ENCODE peak calls at places on chromosomes 6 and 20, in nine cellular contexts. U is IMR-90, B is B cell, F is AG09309, H is psoas muscle, M is spleen, V is BJ, C is GM06990, E is RWPE1. O is an unnamed sample.

GRCh38 chr6:87808005-87808757 is 106.1 kb upstream of the AKIRIN2 start:
- DNase-seq in C (no peak), H (no peak), B (no peak), M (no peak), U (peak), F (peak), E (peak), V (peak), O (no peak)

GRCh38 chr6:81969814-81970213 is 217.3 kb upstream of the TENT5A start:
- DNase-seq in M (peak), V (no peak), B (no peak), H (no peak), E (no peak), U (no peak), C (no peak), F (no peak), O (no peak)

GRCh38 chr6:170087946-170088348 is 202.9 kb downstream of the DLL1 start:
- DNase-seq in M (peak), C (peak), H (peak), V (no peak), B (peak), E (no peak), F (no peak), U (no peak), O (peak)

GRCh38 chr6:34973547-34974248 is 84.6 kb downstream of the ANKS1A start:
- DNase-seq in F (no peak), U (no peak), B (no peak), V (no peak), E (no peak), C (no peak), H (no peak), M (no peak), O (no peak)

GRCh38 chr6:3501826-3502505 is 45.1 kb upstream of the SLC22A23 start:
- DNase-seq in U (no peak), H (no peak), F (no peak), V (no peak), E (no peak), M (no peak), C (no peak), B (no peak), O (no peak)

GRCh38 chr6:27672113-27672799 is 199.4 kb upstream of the ZNF184 start:
- DNase-seq in M (no peak), V (no peak), C (peak), U (peak), F (no peak), B (no peak), H (no peak), E (no peak), O (peak)

GRCh38 chr20:45432294-45432693 is 16.4 kb downstream of the PIGT start:
- DNase-seq in M (no peak), B (peak), H (no peak), U (no peak), F (no peak), C (peak), V (no peak), E (no peak), O (peak)

GRCh38 chr6:9766240-9766915 is 648.5 kb downstream of the TFAP2A start:
- DNase-seq in V (peak), C (peak), E (peak), U (peak), F (peak), B (no peak), H (no peak), M (no peak), O (no peak)

GRCh38 chr6:135149376-135149775 is 31.7 kb upstream of the MYB start:
- DNase-seq in U (no peak), M (no peak), B (no peak), C (no peak), V (no peak), F (no peak), H (no peak), E (no peak), O (no peak)

GRCh38 chr6:14474816-14475215 is 357.2 kb downstream of the CD83 start:
- DNase-seq in U (no peak), E (no peak), C (no peak), B (no peak), F (no peak), H (no peak), M (no peak), V (no peak), O (no peak)

GRCh38 chr20:57509665-57510237 is 15.2 kb downstream of the CTCFL start:
- DNase-seq in M (no peak), F (no peak), E (peak), U (no peak), C (no peak), V (no peak), H (no peak), B (no peak), O (no peak)

GRCh38 chr6:116971959-116972358 is 94.9 kb downstream of the RFX6 start:
- DNase-seq in V (no peak), B (no peak), C (no peak), H (no peak), U (peak), E (peak), M (no peak), F (peak), O (no peak)

GRCh38 chr20:57322476-57322875 is 7.1 kb upstream of the SPO11 start:
- DNase-seq in F (no peak), M (no peak), B (no peak), E (no peak), V (no peak), H (no peak), U (no peak), C (no peak), O (no peak)

GRCh38 chr20:59751075-59751711 is 146.9 kb downstream of the PHACTR3 start:
- DNase-seq in F (no peak), M (peak), B (no peak), C (peak), H (peak), E (peak), U (peak), V (peak), O (no peak)

GRCh38 chr20:50107796-50108331 is 5.1 kb downstream of the UBE2V1 start:
- DNase-seq in B (no peak), U (no peak), E (no peak), C (no peak), M (no peak), H (no peak), V (no peak), F (no peak), O (no peak)

GRCh38 chr6:140040391-140040790 is 665.9 kb upstream of the CITED2 start:
- DNase-seq in H (no peak), B (no peak), C (no peak), E (peak), V (no peak), F (no peak), U (peak), M (no peak), O (no peak)

GRCh38 chr6:13292774-13293173 is 35.6 kb downstream of the TBC1D7 start:
- DNase-seq in V (no peak), F (no peak), B (no peak), C (no peak), H (no peak), E (no peak), M (no peak), U (no peak), O (no peak)

GRCh38 chr20:20864346-20865096 is 152.1 kb upstream of the RALGAPA2 start:
- DNase-seq in B (no peak), M (no peak), C (no peak), E (peak), F (no peak), H (no peak), U (no peak), V (no peak), O (no peak)

GRCh38 chr6:42429042-42429574 is 22.6 kb downstream of the TRERF1 start:
- DNase-seq in C (no peak), U (no peak), M (no peak), V (no peak), E (no peak), H (no peak), F (no peak), B (no peak), O (no peak)

GRCh38 chr6:3881722-3882421 is 32.7 kb downstream of the FAM50B start:
- DNase-seq in H (no peak), U (no peak), F (no peak), B (no peak), E (no peak), M (no peak), V (no peak), C (no peak), O (no peak)

GRCh38 chr20:24134284-24134683 is 145.7 kb upstream of the GGTLC1 start:
- DNase-seq in V (no peak), E (peak), F (no peak), U (no peak), M (no peak), B (no peak), H (no peak), C (no peak), O (no peak)

GRCh38 chr6:41306187-41306854 is 19.8 kb upstream of the TREM1 start:
- DNase-seq in V (no peak), B (peak), H (no peak), F (no peak), E (peak), M (no peak), C (no peak), U (peak), O (no peak)

GRCh38 chr6:79538481-79538971 is 1.3 kb upstream of the LCA5 start:
- DNase-seq in V (no peak), U (no peak), F (no peak), E (peak), B (no peak), M (no peak), H (no peak), C (no peak), O (no peak)

GRCh38 chr6:133921249-133921859 is 31.7 kb upstream of the TBPL1 start:
- DNase-seq in H (peak), B (peak), F (peak), M (no peak), U (peak), V (no peak), C (peak), E (peak), O (peak)

GRCh38 chr6:143279385-143279784 is 171.1 kb downstream of the ADAT2 start:
- DNase-seq in C (no peak), E (no peak), V (no peak), H (no peak), B (no peak), F (no peak), U (peak), M (no peak), O (no peak)

GRCh38 chr6:63637865-63638445 is 2.4 kb downstream of the PHF3 start:
- DNase-seq in B (no peak), H (no peak), F (no peak), E (no peak), U (no peak), M (no peak), V (no peak), C (no peak), O (no peak)

GRCh38 chr20:48184229-48184628 is 398.9 kb upstream of the SULF2 start:
- DNase-seq in B (no peak), F (no peak), C (no peak), E (no peak), V (no peak), M (no peak), H (no peak), U (no peak), O (no peak)

GRCh38 chr6:6969761-6970223 is 138.0 kb upstream of the RREB1 start:
- DNase-seq in H (no peak), E (peak), M (no peak), C (no peak), V (no peak), B (no peak), U (no peak), F (no peak), O (no peak)

GRCh38 chr6:95866732-95867131 is 149.0 kb upstream of the FUT9 start:
- DNase-seq in C (no peak), F (no peak), B (no peak), E (peak), M (no peak), H (no peak), U (no peak), V (no peak), O (no peak)

GRCh38 chr6:157235600-157236039 is 87.7 kb downstream of the TMEM242 start:
- DNase-seq in V (no peak), B (peak), U (peak), F (no peak), C (no peak), H (peak), E (peak), M (peak), O (peak)

GRCh38 chr6:152863618-152864326 is 113.2 kb downstream of the VIP start:
- DNase-seq in H (no peak), B (peak), F (peak), M (no peak), E (peak), U (peak), V (peak), C (no peak), O (peak)
- TF ChIP-seq CTCF in H (peak), B (peak), F (peak), M (peak), E (peak), U (peak), V (peak), C (peak), O (peak)

DNA sequence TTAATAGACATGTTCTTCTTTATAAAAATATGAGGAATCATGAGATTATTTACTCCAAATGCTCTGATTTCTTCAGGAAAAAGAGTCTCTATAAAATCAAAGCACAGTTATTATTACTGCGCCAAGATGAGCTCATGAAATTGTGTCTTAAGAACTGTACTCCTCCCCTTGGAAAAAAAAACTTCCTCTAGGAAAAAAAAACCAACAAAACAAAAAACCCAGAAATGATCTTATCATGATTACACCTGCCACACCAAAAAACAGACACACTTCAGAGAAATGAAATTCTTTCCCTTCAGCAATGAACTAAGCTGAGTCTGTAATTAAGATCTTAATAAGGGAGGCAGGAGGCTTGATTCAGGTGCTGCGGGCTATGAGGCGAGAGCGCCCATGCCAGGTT is 9.2 kb downstream of the NEDD9 start:
- DNase-seq in H (no peak), U (no peak), E (no peak), F (no peak), M (no peak), V (no peak), B (no peak), C (no peak), O (no peak)
- TF ChIP-seq CTCF in H (no peak), U (no peak), E (no peak), F (no peak), M (no peak), V (no peak), B (no peak), C (no peak), O (no peak)

GRCh38 chr20:17721802-17722486 is 22.2 kb downstream of the BANF2 start:
- DNase-seq in F (no peak), M (no peak), C (no peak), U (no peak), B (no peak), E (no peak), V (no peak), H (no peak), O (no peak)
- TF ChIP-seq CTCF in F (peak), M (no peak), C (no peak), U (peak), B (no peak), E (no peak), V (peak), H (no peak), O (no peak)

DNA sequence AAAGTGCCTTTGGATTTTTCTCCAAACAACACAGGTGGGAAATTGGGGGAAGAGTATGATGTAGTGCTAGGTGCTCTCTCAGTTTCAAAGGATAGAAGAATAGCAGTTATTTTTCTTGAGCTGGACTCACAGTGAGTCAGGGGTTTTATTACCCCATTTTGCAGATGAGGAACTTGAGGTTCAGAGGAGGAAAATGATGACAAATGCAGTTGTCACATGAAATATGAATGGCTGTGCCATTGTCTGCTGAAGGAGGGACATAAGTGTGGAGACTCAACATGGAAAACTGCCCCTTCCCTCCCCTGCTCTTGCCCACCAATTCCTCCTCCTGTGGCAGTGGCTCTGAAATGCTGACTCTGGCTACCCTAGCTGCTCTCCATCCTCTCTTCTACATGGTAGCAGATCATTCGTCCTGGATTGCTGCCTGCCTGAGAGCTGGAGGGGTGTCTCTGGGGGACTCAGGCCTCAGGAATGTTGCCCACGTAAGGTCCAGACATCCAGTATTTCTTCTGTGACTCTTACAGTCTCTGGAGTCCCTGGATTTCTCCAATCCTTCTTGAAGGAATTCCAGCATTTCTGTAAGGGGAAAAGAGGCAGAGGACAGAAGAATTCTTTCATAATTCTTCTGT is 37.6 kb upstream of the EPB41L1 start:
- DNase-seq in V (peak), U (peak), B (no peak), F (peak), H (no peak), E (peak), C (no peak), M (no peak), O (no peak)
- TF ChIP-seq CTCF in V (no peak), U (no peak), B (no peak), F (no peak), H (no peak), E (no peak), C (no peak), M (no peak), O (no peak)

GRCh38 chr6:72040106-72040505 is 153.8 kb downstream of the RIMS1 start:
- DNase-seq in E (no peak), H (no peak), V (no peak), M (no peak), F (no peak), B (no peak), C (no peak), U (peak), O (no peak)

GRCh38 chr6:72037006-72037405 is 150.7 kb downstream of the RIMS1 start:
- DNase-seq in F (no peak), M (no peak), E (no peak), H (no peak), V (no peak), C (no peak), U (no peak), B (no peak), O (no peak)

GRCh38 chr6:72048080-72048479 is 161.7 kb downstream of the RIMS1 start:
- DNase-seq in V (peak), F (no peak), H (no peak), B (no peak), U (no peak), E (no peak), M (no peak), C (no peak), O (no peak)

DNA sequence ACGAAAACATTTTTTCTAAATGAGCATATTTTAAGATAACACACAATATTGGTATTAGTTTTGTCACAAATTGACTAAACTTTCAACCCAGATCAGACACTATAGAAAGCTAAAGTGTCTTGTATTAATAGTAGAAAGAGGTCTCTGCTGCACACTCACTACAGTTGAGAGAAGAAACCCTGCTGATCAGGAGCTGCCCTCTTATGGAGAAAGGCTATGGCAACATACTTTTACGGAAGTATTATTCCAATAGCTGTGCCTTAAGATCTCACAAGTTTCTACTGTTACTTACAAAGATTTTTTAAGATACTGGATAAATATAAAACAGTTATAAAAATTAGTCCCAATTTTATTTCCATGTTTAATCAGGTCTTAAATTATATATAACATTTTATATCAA is 155.7 kb downstream of the RIMS1 start:
- DNase-seq in U (no peak), F (no peak), B (no peak), C (no peak), H (no peak), M (no peak), E (no peak), V (no peak), O (no peak)
- TF ChIP-seq CTCF in U (no peak), F (peak), B (no peak), C (peak), H (no peak), M (no peak), E (no peak), V (peak), O (no peak)